ENCODE peak calls at places on chromosome 14, in four cellular contexts. Y is K562, W is HCT116, J is HepG2. H is an unnamed sample.

GRCh38 chr14:104429291-104429861 is 150.2 kb upstream of the C14orf180 start:
- DNase-seq in J (no peak), Y (no peak), W (no peak), H (no peak)

GRCh38 chr14:94775875-94776217 is 5.9 kb upstream of the GSC start:
- DNase-seq in W (no peak), Y (no peak), J (no peak), H (no peak)

GRCh38 chr14:94309721-94310120 is 13.4 kb downstream of the SERPINA6 start:
- DNase-seq in Y (no peak), W (no peak), J (no peak), H (no peak)

GRCh38 chr14:89013098-89013504 is 188.7 kb downstream of the TTC8 start:
- DNase-seq in J (peak), Y (peak), W (peak), H (peak)

GRCh38 chr14:105616802-105617192 is 90.4 kb downstream of the TMEM121 start:
- DNase-seq in W (no peak), J (no peak), Y (no peak), H (no peak)

GRCh38 chr14:100587763-100588411 is 670 bp upstream of the BEGAIN start:
- DNase-seq in Y (no peak), W (no peak), J (no peak), H (no peak)

GRCh38 chr14:27184371-27184901 is 586.6 kb upstream of the NOVA1 start:
- DNase-seq in W (no peak), J (no peak), Y (no peak), H (no peak)

GRCh38 chr14:74898083-74898482 is 16.4 kb downstream of the DLST start:
- DNase-seq in Y (no peak), J (peak), W (no peak), H (no peak)

GRCh38 chr14:21255385-21256101 is 13.7 kb downstream of the HNRNPC start:
- DNase-seq in Y (no peak), W (no peak), J (no peak), H (no peak)

GRCh38 chr14:87944987-87945604 is 47.9 kb downstream of the GALC start:
- DNase-seq in W (peak), J (peak), Y (peak), H (peak)

GRCh38 chr14:104975481-104976197 is 2.5 kb downstream of the AHNAK2 start:
- DNase-seq in W (no peak), J (no peak), Y (no peak), H (no peak)

GRCh38 chr14:36097356-36097755 is 79.2 kb downstream of the PTCSC3 start:
- DNase-seq in J (no peak), Y (no peak), W (no peak), H (no peak)

GRCh38 chr14:78254911-78255431 is 84.8 kb downstream of the NRXN3 start:
- DNase-seq in W (no peak), Y (no peak), J (no peak), H (no peak)

GRCh38 chr14:97253756-97254155 is 456.6 kb downstream of the VRK1 start:
- DNase-seq in J (no peak), W (no peak), Y (no peak), H (no peak)

GRCh38 chr14:97248973-97249372 is 451.8 kb downstream of the VRK1 start:
- DNase-seq in W (no peak), J (no peak), Y (no peak), H (no peak)

GRCh38 chr14:97250925-97251324 is 453.7 kb downstream of the VRK1 start:
- DNase-seq in Y (no peak), J (no peak), W (no peak), H (no peak)

GRCh38 chr14:97246648-97247047 is 449.5 kb downstream of the VRK1 start:
- DNase-seq in J (no peak), Y (no peak), W (no peak), H (no peak)

GRCh38 chr14:97251423-97252155 is 454.4 kb downstream of the VRK1 start:
- DNase-seq in Y (no peak), W (no peak), J (no peak), H (no peak)
- TF ChIP-seq SIN3A in Y (no peak), W (no peak), J (no peak), H (no peak)

GRCh38 chr14:34355584-34356266 is 106.3 kb downstream of the SPTSSA start:
- DNase-seq in W (no peak), J (peak), Y (peak), H (no peak)

GRCh38 chr14:34356267-34356660 is 105.8 kb downstream of the SPTSSA start:
- DNase-seq in J (no peak), W (no peak), Y (no peak), H (no peak)

GRCh38 chr14:34361504-34362011 is 100.5 kb downstream of the SPTSSA start:
- DNase-seq in J (no peak), W (no peak), Y (no peak), H (no peak)

GRCh38 chr14:34362625-34363251 is 99.3 kb downstream of the SPTSSA start:
- DNase-seq in W (no peak), Y (no peak), J (no peak), H (no peak)

DNA sequence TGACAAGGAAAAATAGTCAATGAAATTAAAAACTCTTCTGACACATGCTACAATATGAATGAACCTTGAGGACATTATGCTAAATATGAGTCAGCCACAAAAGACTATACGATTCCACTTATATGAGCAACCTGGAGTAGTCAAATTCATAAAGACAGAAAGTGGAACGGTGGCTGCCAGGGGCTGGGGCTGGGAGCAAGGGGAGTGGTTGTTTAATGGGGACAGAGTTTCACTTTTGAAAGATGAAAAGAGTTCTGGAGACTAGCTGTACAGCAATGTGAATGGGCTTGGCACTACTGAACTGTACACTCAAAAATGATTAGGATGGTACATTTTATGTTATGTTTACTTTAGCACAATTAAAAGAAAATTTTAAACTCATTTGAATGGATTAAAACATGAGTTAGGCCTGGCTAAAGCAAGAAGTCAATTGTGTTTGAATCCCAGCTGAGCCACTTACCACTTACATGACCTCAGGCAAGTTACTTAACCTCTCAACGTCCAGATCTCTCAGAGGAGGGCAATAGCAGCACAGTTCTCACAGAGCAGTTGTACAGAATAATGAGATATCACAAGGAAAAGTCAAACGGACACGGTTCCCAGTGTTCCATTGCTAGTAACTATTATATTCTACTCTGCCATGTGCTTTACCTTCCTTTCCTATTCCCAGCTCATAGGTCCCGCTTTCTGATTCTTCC is 102.5 kb downstream of the SPTSSA start:
- DNase-seq in J (no peak), W (no peak), Y (no peak), H (no peak)
- TF ChIP-seq TCF7L2 in J (no peak), W (no peak), Y (no peak), H (no peak)

GRCh38 chr14:49212721-49213120 is 373.5 kb downstream of the RPS29 start:
- DNase-seq in W (no peak), J (no peak), Y (no peak), H (no peak)

GRCh38 chr14:49207451-49207850 is 378.7 kb downstream of the RPS29 start:
- DNase-seq in J (no peak), W (no peak), Y (no peak), H (no peak)

GRCh38 chr14:49203676-49204075 is 382.5 kb downstream of the RPS29 start:
- DNase-seq in W (no peak), J (no peak), Y (no peak), H (no peak)

GRCh38 chr14:49206832-49207231 is 379.3 kb downstream of the RPS29 start:
- DNase-seq in J (no peak), Y (no peak), W (no peak), H (no peak)
- TF ChIP-seq CTCF in J (no peak), Y (no peak), W (no peak), H (no peak)

GRCh38 chr14:99576761-99577705 is 27.0 kb downstream of the CCDC85C start:
- DNase-seq in Y (no peak), W (no peak), J (no peak), H (no peak)
- TF ChIP-seq SIN3A in Y (no peak), W (no peak), J (no peak), H (no peak)

H was measured in Panc1.